ENCODE peak calls at places on chromosomes 2 and 18, in four cellular contexts. One of them, this sample, is unnamed.

GRCh38 chr2:119252186-119253113 is 28.8 kb downstream of the STEAP3 start:
- DNase-seq in Right ventricle myocardium superior: no peak
- DNase-seq in activated CD8-positive, alpha-beta T cell treated with anti-CD3 and anti-CD28 coated beads for 36 hours: no peak
- DNase-seq in SW 1271: peak
- DNase-seq in this sample: no peak

GRCh38 chr2:230774348-230774951 is 61.8 kb downstream of the CAB39 start:
- DNase-seq in Right ventricle myocardium superior: no peak
- DNase-seq in activated CD8-positive, alpha-beta T cell treated with anti-CD3 and anti-CD28 coated beads for 36 hours: no peak
- DNase-seq in SW 1271: peak
- DNase-seq in this sample: no peak

GRCh38 chr2:237687666-237688065 is 60.3 kb downstream of the LRRFIP1 start:
- DNase-seq in Right ventricle myocardium superior: peak
- DNase-seq in activated CD8-positive, alpha-beta T cell treated with anti-CD3 and anti-CD28 coated beads for 36 hours: peak
- DNase-seq in SW 1271: peak
- DNase-seq in this sample: peak

GRCh38 chr2:158953926-158954763 is 14.3 kb upstream of the TANC1 start:
- DNase-seq in Right ventricle myocardium superior: peak
- DNase-seq in activated CD8-positive, alpha-beta T cell treated with anti-CD3 and anti-CD28 coated beads for 36 hours: peak
- DNase-seq in SW 1271: no peak
- DNase-seq in this sample: no peak

GRCh38 chr2:54166121-54166773 is 50.8 kb downstream of the ACYP2 start:
- DNase-seq in Right ventricle myocardium superior: no peak
- DNase-seq in activated CD8-positive, alpha-beta T cell treated with anti-CD3 and anti-CD28 coated beads for 36 hours: no peak
- DNase-seq in SW 1271: no peak
- DNase-seq in this sample: no peak

GRCh38 chr2:218648473-218649100 is 10.8 kb downstream of the ZNF142 start:
- DNase-seq in Right ventricle myocardium superior: peak
- DNase-seq in activated CD8-positive, alpha-beta T cell treated with anti-CD3 and anti-CD28 coated beads for 36 hours: peak
- DNase-seq in SW 1271: peak
- DNase-seq in this sample: peak

GRCh38 chr18:75439356-75439755 is 11.9 kb upstream of the SMIM21 start:
- DNase-seq in Right ventricle myocardium superior: no peak
- DNase-seq in activated CD8-positive, alpha-beta T cell treated with anti-CD3 and anti-CD28 coated beads for 36 hours: no peak
- DNase-seq in SW 1271: no peak
- DNase-seq in this sample: no peak

GRCh38 chr2:165572155-165572554 is 102.7 kb downstream of the CSRNP3 start:
- DNase-seq in Right ventricle myocardium superior: no peak
- DNase-seq in activated CD8-positive, alpha-beta T cell treated with anti-CD3 and anti-CD28 coated beads for 36 hours: no peak
- DNase-seq in SW 1271: no peak
- DNase-seq in this sample: no peak

GRCh38 chr2:23620841-23621341 is 235.9 kb downstream of the KLHL29 start:
- DNase-seq in Right ventricle myocardium superior: no peak
- DNase-seq in activated CD8-positive, alpha-beta T cell treated with anti-CD3 and anti-CD28 coated beads for 36 hours: no peak
- DNase-seq in SW 1271: no peak
- DNase-seq in this sample: no peak

GRCh38 chr18:8657050-8657820 is 48.0 kb downstream of the RAB12 start:
- DNase-seq in Right ventricle myocardium superior: no peak
- DNase-seq in activated CD8-positive, alpha-beta T cell treated with anti-CD3 and anti-CD28 coated beads for 36 hours: no peak
- DNase-seq in SW 1271: no peak
- DNase-seq in this sample: no peak